ENCODE peak calls at places on chromosomes 16 and 17, in eight cellular contexts. L, R, B, H, T, W, I and Z are unnamed samples.
A peak's percentile ranks its signal among the peaks of the same experiment; 100 is the strongest.

GRCh38 chr17:78355701-78356100 is 4.2 kb downstream of the SOCS3 start:
- DNase-seq in L (no peak), R (no peak), B (no peak), H (no peak), T (no peak), W (peak; percentile 31), I (no peak), Z (no peak)

GRCh38 chr17:61454932-61455753 is 2.9 kb downstream of the TBX4 start:
- DNase-seq in L (no peak), R (no peak), B (peak; percentile 78), H (no peak), T (no peak), W (peak; percentile 53), I (no peak), Z (no peak)

GRCh38 chr16:31265329-31266245 is 5.8 kb downstream of the ITGAM start:
- DNase-seq in L (no peak), R (peak; percentile 81), B (peak; percentile 75), H (no peak), T (no peak), W (peak; percentile 23), I (no peak), Z (no peak)

GRCh38 chr17:56478836-56479447 is 114.6 kb upstream of the NOG start:
- DNase-seq in L (peak; percentile 4), R (no peak), B (peak; percentile 66), H (no peak), T (no peak), W (peak; percentile 15), I (no peak), Z (no peak)

GRCh38 chr17:71765437-71765836 is 355.4 kb upstream of the SOX9 start:
- DNase-seq in L (no peak), R (no peak), B (no peak), H (no peak), T (no peak), W (peak; percentile 6), I (no peak), Z (no peak)

GRCh38 chr16:62576636-62577035 is 540.4 kb upstream of the CDH8 start:
- DNase-seq in L (no peak), R (no peak), B (no peak), H (no peak), T (no peak), W (no peak), I (no peak), Z (no peak)

GRCh38 chr17:29633886-29634285 is 11.2 kb upstream of the CORO6 start:
- DNase-seq in L (no peak), R (no peak), B (peak; percentile 49), H (no peak), T (no peak), W (no peak), I (no peak), Z (no peak)

GRCh38 chr17:78717431-78717980 is 64.6 kb downstream of the CYTH1 start:
- DNase-seq in L (peak; percentile 42), R (no peak), B (peak; percentile 42), H (no peak), T (no peak), W (peak; percentile 40), I (no peak), Z (no peak)

GRCh38 chr16:14310519-14310991 is 239.4 kb downstream of the MRTFB start:
- DNase-seq in L (no peak), R (no peak), B (peak; percentile 81), H (no peak), T (no peak), W (peak; percentile 71), I (no peak), Z (no peak)

GRCh38 chr16:88532434-88533241 is 37.6 kb upstream of the ZC3H18 start:
- DNase-seq in L (no peak), R (no peak), B (no peak), H (peak; percentile 10), T (no peak), W (no peak), I (no peak), Z (no peak)

GRCh38 chr17:10198509-10199249 is at the start of gene GAS7:
- DNase-seq in L (no peak), R (no peak), B (peak; percentile 96), H (peak; percentile 17), T (no peak), W (peak; percentile 47), I (no peak), Z (peak; percentile 72)

GRCh38 chr16:11679250-11679649 is 11.0 kb downstream of the SNN start:
- DNase-seq in L (no peak), R (no peak), B (peak; percentile 37), H (no peak), T (peak; percentile 44), W (no peak), I (no peak), Z (no peak)

GRCh38 chr16:73124097-73124652 is 76.2 kb upstream of the ZFHX3 start:
- DNase-seq in L (no peak), R (no peak), B (no peak), H (no peak), T (no peak), W (no peak), I (no peak), Z (no peak)

GRCh38 chr17:4010754-4011153 is 46.5 kb upstream of the ATP2A3 start:
- DNase-seq in L (no peak), R (no peak), B (no peak), H (no peak), T (no peak), W (no peak), I (no peak), Z (no peak)

GRCh38 chr16:55257971-55258613 is 65.9 kb upstream of the IRX6 start:
- DNase-seq in L (peak; percentile 23), R (no peak), B (peak; percentile 93), H (peak; percentile 38), T (no peak), W (peak; percentile 34), I (no peak), Z (peak; percentile 86)
- TF ChIP-seq CTCF in L (peak; percentile 79), R (peak; percentile 51), B (peak; percentile 97), H (peak; percentile 71), T (peak; percentile 42), W (peak; percentile 71), I (peak; percentile 54), Z (peak; percentile 91)

GRCh38 chr17:77116371-77116860 is 24.4 kb upstream of the SEC14L1 start:
- DNase-seq in L (no peak), R (no peak), B (no peak), H (no peak), T (no peak), W (no peak), I (no peak), Z (no peak)

GRCh38 chr17:77117415-77117814 is 23.4 kb upstream of the SEC14L1 start:
- DNase-seq in L (no peak), R (no peak), B (no peak), H (no peak), T (no peak), W (peak; percentile 48), I (no peak), Z (no peak)

GRCh38 chr17:77120866-77121265 is 19.9 kb upstream of the SEC14L1 start:
- DNase-seq in L (no peak), R (no peak), B (no peak), H (no peak), T (no peak), W (no peak), I (no peak), Z (no peak)

GRCh38 chr17:77118251-77118928 is 22.4 kb upstream of the SEC14L1 start:
- DNase-seq in L (no peak), R (no peak), B (no peak), H (no peak), T (no peak), W (no peak), I (no peak), Z (no peak)

GRCh38 chr17:77119668-77120301 is 21.0 kb upstream of the SEC14L1 start:
- DNase-seq in L (no peak), R (no peak), B (no peak), H (no peak), T (no peak), W (no peak), I (no peak), Z (no peak)
- TF ChIP-seq CTCF in L (no peak), R (no peak), B (no peak), H (no peak), T (no peak), W (no peak), I (no peak), Z (no peak)

GRCh38 chr17:19630651-19631050 is 17.9 kb upstream of the ALDH3A2 start:
- DNase-seq in L (no peak), R (no peak), B (no peak), H (no peak), T (no peak), W (no peak), I (no peak), Z (no peak)
- TF ChIP-seq CTCF in L (no peak), R (no peak), B (no peak), H (no peak), T (no peak), W (no peak), I (no peak), Z (no peak)

GRCh38 chr16:762049-762513 is 1.5 kb downstream of the MSLN start:
- DNase-seq in L (no peak), R (no peak), B (no peak), H (no peak), T (no peak), W (no peak), I (no peak), Z (no peak)

GRCh38 chr16:760065-760464 is 469 bp upstream of the MSLN start:
- DNase-seq in L (no peak), R (no peak), B (no peak), H (no peak), T (no peak), W (no peak), I (no peak), Z (no peak)

GRCh38 chr16:760498-761343 is at the start of gene MSLN:
- DNase-seq in L (no peak), R (no peak), B (no peak), H (no peak), T (no peak), W (peak; percentile 12), I (no peak), Z (no peak)

GRCh38 chr16:761580-761979 is 1.0 kb downstream of the MSLN start:
- DNase-seq in L (no peak), R (no peak), B (no peak), H (no peak), T (no peak), W (no peak), I (no peak), Z (no peak)

GRCh38 chr16:759110-759910 is 1.2 kb upstream of the MSLN start:
- DNase-seq in L (no peak), R (no peak), B (no peak), H (no peak), T (no peak), W (no peak), I (no peak), Z (no peak)
- TF ChIP-seq CTCF in L (no peak), R (no peak), B (no peak), H (no peak), T (no peak), W (no peak), I (no peak), Z (no peak)